ENCODE peak calls at places on chromosomes 16 and 17, in four cellular contexts. One of them, this sample, is unnamed.

GRCh38 chr17:60447375-60447774 is 25.1 kb downstream of the CHCT1 start:
- DNase-seq in HepG2: no peak
- DNase-seq in HCT116: no peak
- DNase-seq in SK-N-SH: no peak
- DNase-seq in this sample: no peak

GRCh38 chr16:88378836-88379693 is 3.7 kb upstream of the ZNF469 start:
- DNase-seq in SK-N-SH: peak; percentile 18
- DNase-seq in HCT116: no peak
- DNase-seq in HepG2: no peak
- DNase-seq in this sample: no peak

GRCh38 chr17:41962111-41962510 is 4.5 kb upstream of the CNP start:
- DNase-seq in HepG2: no peak
- DNase-seq in HCT116: no peak
- DNase-seq in SK-N-SH: no peak
- DNase-seq in this sample: no peak

GRCh38 chr17:83051423-83052240 is 27.8 kb upstream of the METRNL start:
- DNase-seq in HepG2: peak; percentile 96
- DNase-seq in HCT116: peak; percentile 97
- DNase-seq in SK-N-SH: peak; percentile 100
- DNase-seq in this sample: peak; percentile 96

GRCh38 chr17:37802712-37803416 is 58.0 kb upstream of the HNF1B start:
- DNase-seq in HCT116: no peak
- DNase-seq in SK-N-SH: no peak
- DNase-seq in HepG2: no peak
- DNase-seq in this sample: no peak

GRCh38 chr17:73232587-73233373 is 28.9 kb downstream of the CPSF4L start:
- DNase-seq in HCT116: no peak
- DNase-seq in HepG2: no peak
- DNase-seq in SK-N-SH: no peak
- DNase-seq in this sample: peak; percentile 63

GRCh38 chr17:2936771-2937321 is 126.6 kb downstream of the OR1D5 start:
- DNase-seq in HepG2: no peak
- DNase-seq in HCT116: no peak
- DNase-seq in SK-N-SH: peak; percentile 9
- DNase-seq in this sample: no peak

GRCh38 chr17:44385287-44386181 is 3.9 kb downstream of the ITGA2B start:
- DNase-seq in HepG2: peak; percentile 65
- DNase-seq in SK-N-SH: peak; percentile 97
- DNase-seq in HCT116: peak; percentile 61
- DNase-seq in this sample: peak; percentile 96

GRCh38 chr17:69423450-69423849 is 9.0 kb downstream of the MAP2K6 start:
- DNase-seq in SK-N-SH: no peak
- DNase-seq in HepG2: no peak
- DNase-seq in HCT116: no peak
- DNase-seq in this sample: no peak

GRCh38 chr17:47270946-47271705 is 17.5 kb downstream of the ITGB3 start:
- DNase-seq in SK-N-SH: no peak
- DNase-seq in HCT116: no peak
- DNase-seq in HepG2: no peak
- DNase-seq in this sample: no peak

GRCh38 chr17:61410555-61411089 is 11.0 kb downstream of the TBX2 start:
- DNase-seq in HepG2: no peak
- DNase-seq in HCT116: no peak
- DNase-seq in SK-N-SH: peak; percentile 90
- DNase-seq in this sample: peak; percentile 91

GRCh38 chr17:50192873-50193274 is 8.6 kb downstream of the COL1A1 start:
- DNase-seq in SK-N-SH: no peak
- DNase-seq in HepG2: no peak
- DNase-seq in HCT116: no peak
- DNase-seq in this sample: no peak

GRCh38 chr16:67528870-67529638 is 425 bp downstream of the RIPOR1 start:
- DNase-seq in HepG2: no peak
- DNase-seq in HCT116: no peak
- DNase-seq in SK-N-SH: peak; percentile 83
- DNase-seq in this sample: peak; percentile 63

GRCh38 chr16:77297996-77298637 is 98.9 kb downstream of the SYCE1L start:
- DNase-seq in SK-N-SH: no peak
- DNase-seq in HCT116: no peak
- DNase-seq in HepG2: no peak
- DNase-seq in this sample: no peak

GRCh38 chr16:83973581-83974385 is 5.7 kb downstream of the NECAB2 start:
- DNase-seq in HepG2: no peak
- DNase-seq in HCT116: no peak
- DNase-seq in SK-N-SH: no peak
- DNase-seq in this sample: no peak

GRCh38 chr16:85202631-85203461 is 90.6 kb upstream of the CIBAR2 start:
- DNase-seq in HepG2: no peak
- DNase-seq in HCT116: no peak
- DNase-seq in SK-N-SH: peak; percentile 95
- DNase-seq in this sample: peak; percentile 64

GRCh38 chr17:8629371-8630226 is 926 bp downstream of the MYH10 start:
- DNase-seq in HCT116: no peak
- DNase-seq in HepG2: no peak
- DNase-seq in SK-N-SH: peak; percentile 67
- DNase-seq in this sample: peak; percentile 57
- TF ChIP-seq REST in HCT116: no peak
- TF ChIP-seq REST in HepG2: no peak
- TF ChIP-seq REST in SK-N-SH: no peak
- TF ChIP-seq REST in this sample: no peak

GRCh38 chr16:86665319-86665675 is 86.9 kb downstream of the FOXL1 start:
- DNase-seq in HepG2: peak; percentile 32
- DNase-seq in SK-N-SH: no peak
- DNase-seq in HCT116: no peak
- DNase-seq in this sample: no peak
- H3K4me1 ChIP-seq in HepG2: peaks cover 25% of the 10 kb centered on the region
- H3K4me1 ChIP-seq in SK-N-SH: peaks cover 45% of the 10 kb centered on the region
- H3K4me1 ChIP-seq in HCT116: peaks cover 71% of the 10 kb centered on the region
- H3K4me1 ChIP-seq in this sample: peaks cover 13% of the 10 kb centered on the region

DNA sequence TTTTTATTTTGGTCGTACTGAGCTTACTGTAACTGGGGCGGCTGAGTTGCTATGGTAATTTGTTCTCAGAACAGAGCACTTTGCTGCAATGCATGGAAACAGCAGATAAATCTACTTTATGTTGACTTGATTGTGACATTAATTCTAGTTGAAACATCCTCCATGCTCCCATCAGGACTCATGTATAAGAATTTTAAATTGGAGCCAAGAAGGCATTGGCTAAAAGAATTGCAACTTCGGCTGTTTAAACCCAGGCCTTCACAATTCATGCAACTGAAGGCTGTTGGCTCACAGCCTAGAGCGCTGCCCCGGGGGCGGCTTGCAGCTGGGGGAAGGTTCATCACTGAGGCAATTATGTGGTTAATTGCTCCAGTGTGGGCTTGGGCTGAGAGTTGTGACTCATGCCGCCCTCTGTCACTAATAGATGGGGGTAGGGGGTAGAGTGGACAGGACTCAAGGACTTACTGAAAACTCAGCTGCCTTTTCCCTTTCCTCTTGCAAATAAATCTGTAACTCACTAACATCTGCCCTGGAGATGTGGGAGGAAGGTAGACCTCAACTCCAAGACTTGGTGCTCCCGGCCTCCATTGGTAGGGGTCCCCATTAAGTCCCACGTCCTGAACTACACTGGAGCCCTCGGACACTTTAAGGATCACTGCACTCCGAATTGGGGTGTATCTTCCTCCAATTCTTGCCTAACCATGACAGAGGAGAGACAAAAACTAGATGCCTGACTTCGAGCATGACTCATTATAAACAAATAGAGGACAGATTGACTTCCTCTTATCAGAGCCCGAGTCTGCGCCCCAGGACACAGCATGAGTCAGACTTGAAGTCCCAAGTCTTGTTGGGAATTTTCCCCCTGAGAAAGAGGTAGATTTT is 37.5 kb downstream of the ERCC4 start:
- DNase-seq in HepG2: peak; percentile 94
- DNase-seq in HCT116: peak; percentile 86
- DNase-seq in SK-N-SH: peak; percentile 37
- DNase-seq in this sample: no peak
- TF ChIP-seq POLR2AphosphoS5 in HepG2: no peak
- TF ChIP-seq POLR2AphosphoS5 in HCT116: no peak
- TF ChIP-seq POLR2AphosphoS5 in SK-N-SH: no peak
- TF ChIP-seq POLR2AphosphoS5 in this sample: no peak

DNA sequence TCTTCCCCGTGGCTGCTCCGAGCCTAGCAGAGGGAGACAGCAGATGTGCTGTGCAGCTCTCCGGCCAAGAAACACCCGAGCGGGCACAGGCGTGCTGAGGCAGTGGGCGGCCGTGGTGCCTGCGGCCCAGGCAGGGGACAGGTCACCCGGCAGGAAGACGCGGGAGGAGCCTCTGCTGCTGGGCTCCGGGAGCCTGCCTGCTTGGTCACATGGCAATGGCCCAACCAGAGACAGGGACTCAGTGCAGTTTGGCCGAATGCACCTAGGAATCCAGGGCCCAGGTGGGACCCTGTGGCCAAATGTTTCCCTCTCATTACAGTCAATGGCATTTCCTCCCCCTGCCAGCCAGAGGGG is 118.1 kb downstream of the C16orf78 start:
- DNase-seq in SK-N-SH: no peak
- DNase-seq in HepG2: no peak
- DNase-seq in HCT116: peak; percentile 15
- DNase-seq in this sample: peak; percentile 84
- TF ChIP-seq REST in SK-N-SH: no peak
- TF ChIP-seq REST in HepG2: no peak
- TF ChIP-seq REST in HCT116: no peak
- TF ChIP-seq REST in this sample: no peak

GRCh38 chr17:48427598-48427997 is 2.4 kb downstream of the SKAP1 start:
- DNase-seq in HCT116: no peak
- DNase-seq in SK-N-SH: no peak
- DNase-seq in HepG2: no peak
- DNase-seq in this sample: no peak
- H3K4me1 ChIP-seq in HCT116: peaks cover 26% of the 10 kb centered on the region
- H3K4me1 ChIP-seq in SK-N-SH: no peaks in the 10 kb centered on the region
- H3K4me1 ChIP-seq in HepG2: no peaks in the 10 kb centered on the region
- H3K4me1 ChIP-seq in this sample: peaks cover 8% of the 10 kb centered on the region